ENCODE peak calls at places on chromosome 3, in seven cellular contexts. One of them, this sample, is unnamed.

GRCh38 chr3:64161481-64161952 is 63.7 kb downstream of the PRICKLE2 start:
- DNase-seq in SK-N-SH: no peak
- DNase-seq in HCT116: no peak
- DNase-seq in K562: no peak
- DNase-seq in GM12878: no peak
- DNase-seq in H1: no peak
- DNase-seq in HepG2: peak
- DNase-seq in this sample: no peak

GRCh38 chr3:187445352-187445751 is 77.2 kb downstream of the RTP4 start:
- DNase-seq in GM12878: no peak
- DNase-seq in K562: no peak
- DNase-seq in HepG2: no peak
- DNase-seq in H1: no peak
- DNase-seq in HCT116: no peak
- DNase-seq in SK-N-SH: no peak
- DNase-seq in this sample: no peak

GRCh38 chr3:80649170-80649569 is 881.4 kb upstream of the ROBO1 start:
- DNase-seq in GM12878: no peak
- DNase-seq in HCT116: no peak
- DNase-seq in K562: no peak
- DNase-seq in SK-N-SH: no peak
- DNase-seq in HepG2: no peak
- DNase-seq in H1: no peak
- DNase-seq in this sample: no peak

GRCh38 chr3:62007036-62007435 is 366.3 kb downstream of the FEZF2 start:
- DNase-seq in HepG2: no peak
- DNase-seq in H1: no peak
- DNase-seq in K562: no peak
- DNase-seq in HCT116: no peak
- DNase-seq in GM12878: no peak
- DNase-seq in SK-N-SH: no peak
- DNase-seq in this sample: no peak

GRCh38 chr3:183548262-183548769 is 7.2 kb downstream of the KLHL6 start:
- DNase-seq in H1: peak
- DNase-seq in SK-N-SH: peak
- DNase-seq in GM12878: no peak
- DNase-seq in HepG2: no peak
- DNase-seq in HCT116: no peak
- DNase-seq in K562: no peak
- DNase-seq in this sample: no peak

GRCh38 chr3:169305460-169305859 is 358.1 kb downstream of the MECOM start:
- DNase-seq in SK-N-SH: no peak
- DNase-seq in H1: no peak
- DNase-seq in HCT116: no peak
- DNase-seq in K562: no peak
- DNase-seq in HepG2: no peak
- DNase-seq in GM12878: no peak
- DNase-seq in this sample: no peak

GRCh38 chr3:51340311-51340829 is 44.7 kb upstream of the MANF start:
- DNase-seq in H1: no peak
- DNase-seq in HepG2: peak
- DNase-seq in GM12878: no peak
- DNase-seq in SK-N-SH: no peak
- DNase-seq in K562: no peak
- DNase-seq in HCT116: peak
- DNase-seq in this sample: no peak

GRCh38 chr3:10088256-10088655 is 19.8 kb downstream of the FANCD2OS start:
- DNase-seq in K562: no peak
- DNase-seq in HepG2: no peak
- DNase-seq in HCT116: no peak
- DNase-seq in GM12878: no peak
- DNase-seq in SK-N-SH: no peak
- DNase-seq in H1: no peak
- DNase-seq in this sample: no peak

GRCh38 chr3:36906504-36907149 is 38.2 kb downstream of the TRANK1 start:
- DNase-seq in HepG2: no peak
- DNase-seq in SK-N-SH: no peak
- DNase-seq in K562: no peak
- DNase-seq in HCT116: no peak
- DNase-seq in GM12878: no peak
- DNase-seq in H1: no peak
- DNase-seq in this sample: no peak

DNA sequence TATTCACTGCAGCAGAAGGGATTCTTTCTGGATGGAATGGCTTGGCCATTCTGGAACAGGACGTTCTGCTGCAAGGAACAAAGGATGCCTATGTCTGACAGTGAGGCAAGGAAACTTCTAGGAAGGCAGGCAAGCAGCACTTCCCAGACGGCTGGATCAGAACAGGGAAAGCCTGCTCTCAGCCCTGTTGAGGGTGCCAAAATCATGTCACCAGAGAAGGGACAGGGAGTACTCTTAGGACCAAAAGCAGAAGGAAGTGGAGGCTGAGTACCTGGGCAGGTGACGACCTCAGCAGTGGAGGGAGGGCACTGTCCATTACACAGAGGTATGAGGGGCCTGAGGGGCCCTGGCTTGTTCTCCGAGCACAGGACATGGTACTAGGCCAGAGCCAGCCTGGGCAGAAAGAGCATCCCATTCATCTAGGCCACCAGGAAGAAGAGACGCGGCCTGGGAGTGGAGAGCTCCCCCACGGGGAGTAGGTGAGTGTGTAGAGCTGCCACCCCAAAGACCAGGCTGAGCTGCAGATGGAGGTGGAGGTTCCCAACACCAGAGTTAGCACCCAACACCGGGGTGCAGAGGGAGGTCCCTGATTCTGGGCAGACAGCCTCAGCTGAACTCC is 9.6 kb downstream of the KLF15 start:
- DNase-seq in HepG2: no peak
- DNase-seq in H1: no peak
- DNase-seq in HCT116: no peak
- DNase-seq in GM12878: no peak
- DNase-seq in SK-N-SH: no peak
- DNase-seq in K562: no peak
- DNase-seq in this sample: no peak
- TF ChIP-seq JUND in HepG2: no peak
- TF ChIP-seq JUND in H1: no peak
- TF ChIP-seq JUND in HCT116: no peak
- TF ChIP-seq JUND in GM12878: no peak
- TF ChIP-seq JUND in SK-N-SH: no peak
- TF ChIP-seq JUND in K562: no peak
- TF ChIP-seq JUND in this sample: no peak

GRCh38 chr3:123807820-123808219 is 76.3 kb downstream of the MYLK start:
- DNase-seq in GM12878: no peak
- DNase-seq in HCT116: no peak
- DNase-seq in HepG2: peak
- DNase-seq in SK-N-SH: peak
- DNase-seq in H1: no peak
- DNase-seq in K562: no peak
- DNase-seq in this sample: no peak

GRCh38 chr3:123808812-123809211 is 75.3 kb downstream of the MYLK start:
- DNase-seq in GM12878: no peak
- DNase-seq in H1: no peak
- DNase-seq in HepG2: peak
- DNase-seq in HCT116: no peak
- DNase-seq in SK-N-SH: no peak
- DNase-seq in K562: no peak
- DNase-seq in this sample: no peak

GRCh38 chr3:123813876-123814275 is 70.3 kb downstream of the MYLK start:
- DNase-seq in HCT116: no peak
- DNase-seq in GM12878: no peak
- DNase-seq in K562: no peak
- DNase-seq in H1: no peak
- DNase-seq in SK-N-SH: no peak
- DNase-seq in HepG2: no peak
- DNase-seq in this sample: no peak

GRCh38 chr3:123805504-123805903 is 78.6 kb downstream of the MYLK start:
- DNase-seq in HepG2: no peak
- DNase-seq in GM12878: no peak
- DNase-seq in K562: no peak
- DNase-seq in HCT116: no peak
- DNase-seq in SK-N-SH: no peak
- DNase-seq in H1: no peak
- DNase-seq in this sample: no peak

GRCh38 chr3:123809597-123809996 is 74.5 kb downstream of the MYLK start:
- DNase-seq in K562: no peak
- DNase-seq in HCT116: no peak
- DNase-seq in H1: no peak
- DNase-seq in HepG2: no peak
- DNase-seq in GM12878: no peak
- DNase-seq in SK-N-SH: no peak
- DNase-seq in this sample: no peak
- TF ChIP-seq JUND in K562: no peak
- TF ChIP-seq JUND in HCT116: no peak
- TF ChIP-seq JUND in H1: no peak
- TF ChIP-seq JUND in HepG2: no peak
- TF ChIP-seq JUND in GM12878: no peak
- TF ChIP-seq JUND in SK-N-SH: no peak
- TF ChIP-seq JUND in this sample: no peak

GRCh38 chr3:97954193-97954827 is 17.9 kb downstream of the RIOX2 start:
- DNase-seq in SK-N-SH: no peak
- DNase-seq in HCT116: no peak
- DNase-seq in K562: no peak
- DNase-seq in HepG2: no peak
- DNase-seq in H1: no peak
- DNase-seq in GM12878: no peak
- DNase-seq in this sample: no peak

GRCh38 chr3:97952872-97953271 is 19.4 kb downstream of the RIOX2 start:
- DNase-seq in GM12878: no peak
- DNase-seq in HepG2: no peak
- DNase-seq in H1: no peak
- DNase-seq in HCT116: no peak
- DNase-seq in SK-N-SH: no peak
- DNase-seq in K562: no peak
- DNase-seq in this sample: no peak

GRCh38 chr3:97949743-97950142 is 22.5 kb downstream of the RIOX2 start:
- DNase-seq in GM12878: no peak
- DNase-seq in HepG2: no peak
- DNase-seq in K562: no peak
- DNase-seq in H1: no peak
- DNase-seq in SK-N-SH: no peak
- DNase-seq in HCT116: no peak
- DNase-seq in this sample: no peak

GRCh38 chr3:97950360-97950759 is 21.9 kb downstream of the RIOX2 start:
- DNase-seq in H1: no peak
- DNase-seq in HCT116: no peak
- DNase-seq in K562: no peak
- DNase-seq in HepG2: no peak
- DNase-seq in SK-N-SH: no peak
- DNase-seq in GM12878: no peak
- DNase-seq in this sample: no peak

DNA sequence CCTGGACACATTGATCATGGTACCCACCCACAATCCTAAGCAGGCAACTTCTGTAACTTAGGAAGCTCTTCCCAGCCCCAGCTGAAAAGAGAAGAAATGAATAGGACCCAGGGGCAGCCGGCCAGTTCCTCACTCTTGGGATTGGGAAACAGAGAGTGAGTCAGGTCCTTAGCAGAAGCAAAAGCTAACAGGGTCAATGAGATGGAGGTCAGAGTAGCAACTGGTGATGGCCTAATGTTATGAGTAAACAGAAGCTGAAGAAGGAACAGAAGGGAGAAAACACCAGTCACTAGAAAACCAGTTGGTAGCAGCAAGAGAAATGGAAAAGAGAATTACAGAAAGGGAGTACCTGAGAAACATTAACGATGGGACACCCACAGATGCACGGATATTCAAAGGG is 20.0 kb downstream of the RIOX2 start:
- DNase-seq in SK-N-SH: no peak
- DNase-seq in GM12878: no peak
- DNase-seq in HepG2: no peak
- DNase-seq in HCT116: no peak
- DNase-seq in K562: no peak
- DNase-seq in H1: no peak
- DNase-seq in this sample: no peak
- TF ChIP-seq JUND in SK-N-SH: no peak
- TF ChIP-seq JUND in GM12878: no peak
- TF ChIP-seq JUND in HepG2: no peak
- TF ChIP-seq JUND in HCT116: no peak
- TF ChIP-seq JUND in K562: no peak
- TF ChIP-seq JUND in H1: no peak
- TF ChIP-seq JUND in this sample: no peak

GRCh38 chr3:4907050-4907449 is 72.2 kb upstream of the BHLHE40 start:
- DNase-seq in SK-N-SH: no peak
- DNase-seq in HepG2: no peak
- DNase-seq in GM12878: no peak
- DNase-seq in H1: no peak
- DNase-seq in HCT116: no peak
- DNase-seq in K562: no peak
- DNase-seq in this sample: no peak

GRCh38 chr3:4907647-4908046 is 71.6 kb upstream of the BHLHE40 start:
- DNase-seq in HCT116: no peak
- DNase-seq in K562: no peak
- DNase-seq in SK-N-SH: no peak
- DNase-seq in H1: no peak
- DNase-seq in GM12878: no peak
- DNase-seq in HepG2: no peak
- DNase-seq in this sample: no peak

GRCh38 chr3:4908066-4908768 is 71.0 kb upstream of the BHLHE40 start:
- DNase-seq in H1: no peak
- DNase-seq in HCT116: no peak
- DNase-seq in K562: no peak
- DNase-seq in HepG2: no peak
- DNase-seq in GM12878: no peak
- DNase-seq in SK-N-SH: no peak
- DNase-seq in this sample: no peak

GRCh38 chr3:4906107-4906621 is 73.1 kb upstream of the BHLHE40 start:
- DNase-seq in K562: no peak
- DNase-seq in GM12878: no peak
- DNase-seq in HCT116: no peak
- DNase-seq in HepG2: no peak
- DNase-seq in SK-N-SH: peak
- DNase-seq in H1: no peak
- DNase-seq in this sample: no peak

DNA sequence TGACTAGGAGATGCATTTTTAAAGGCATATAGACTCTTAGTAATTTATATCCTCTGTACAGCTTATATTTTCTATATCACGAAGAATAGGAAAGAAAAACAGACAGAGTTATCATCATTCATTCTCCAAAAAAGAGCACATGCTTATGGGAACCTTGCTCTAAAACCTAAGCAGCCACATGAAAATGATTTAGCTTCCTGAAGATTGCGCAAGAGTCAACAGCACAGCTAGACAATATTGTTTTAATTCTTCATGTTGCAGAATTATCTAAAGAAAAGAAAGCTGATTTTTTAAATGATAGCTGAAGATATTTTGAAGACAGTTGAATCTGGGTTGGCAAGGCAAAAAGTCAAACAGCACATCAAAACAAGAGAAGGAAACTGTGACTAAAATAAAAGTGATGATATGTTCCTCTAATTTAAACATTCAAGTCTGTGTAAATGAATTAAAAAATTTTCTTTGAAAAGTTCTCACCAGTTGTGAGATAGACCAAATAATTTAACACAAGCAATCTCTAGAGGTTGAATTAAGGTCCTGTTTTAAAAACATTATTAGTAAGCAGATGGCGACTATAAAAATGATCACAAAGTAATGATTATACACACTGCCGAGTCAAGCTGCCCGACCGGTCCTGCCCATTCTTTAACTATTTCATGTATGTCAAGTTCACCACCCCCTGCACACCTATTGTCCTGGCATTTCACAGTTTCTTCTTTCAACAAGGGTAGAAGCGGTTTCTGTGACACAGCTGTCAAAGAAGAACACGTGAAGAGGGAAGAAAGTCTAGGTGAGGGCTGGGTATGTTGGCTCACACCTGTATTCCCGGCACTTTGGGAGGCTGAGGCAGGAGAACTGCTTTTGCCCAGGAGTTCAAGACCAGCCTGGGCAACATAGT is 74.2 kb upstream of the BHLHE40 start:
- DNase-seq in GM12878: no peak
- DNase-seq in H1: no peak
- DNase-seq in SK-N-SH: no peak
- DNase-seq in HepG2: no peak
- DNase-seq in HCT116: no peak
- DNase-seq in K562: no peak
- DNase-seq in this sample: no peak
- TF ChIP-seq JUND in GM12878: no peak
- TF ChIP-seq JUND in H1: no peak
- TF ChIP-seq JUND in SK-N-SH: no peak
- TF ChIP-seq JUND in HepG2: no peak
- TF ChIP-seq JUND in HCT116: no peak
- TF ChIP-seq JUND in K562: no peak
- TF ChIP-seq JUND in this sample: no peak